ENCODE peak calls at places on chromosomes 6 and 20, in six cellular contexts. J, W, I, R, B and G are unnamed samples.

GRCh38 chr6:101401792-101402617 is 8.5 kb downstream of the GRIK2 start:
- DNase-seq in J (no peak), W (no peak), I (no peak), R (peak), B (peak), G (no peak)

GRCh38 chr6:106908386-106908840 is 66.1 kb downstream of the CD24 start:
- DNase-seq in J (peak), W (no peak), I (no peak), R (peak), B (no peak), G (peak)

GRCh38 chr20:31908016-31908415 is 37.6 kb downstream of the TTLL9 start:
- DNase-seq in J (no peak), W (no peak), I (no peak), R (no peak), B (no peak), G (no peak)

GRCh38 chr20:46582648-46583047 is 32.2 kb upstream of the OCSTAMP start:
- DNase-seq in J (no peak), W (no peak), I (no peak), R (no peak), B (no peak), G (no peak)

GRCh38 chr6:111154981-111155380 is 67.7 kb downstream of the SLC16A10 start:
- DNase-seq in J (peak), W (no peak), I (no peak), R (no peak), B (no peak), G (peak)

GRCh38 chr20:18133962-18134361 is 3.7 kb upstream of the KAT14 start:
- DNase-seq in J (no peak), W (no peak), I (peak), R (no peak), B (no peak), G (peak)

GRCh38 chr20:64246616-64247311 is 8.8 kb upstream of the PCMTD2 start:
- DNase-seq in J (no peak), W (no peak), I (peak), R (no peak), B (no peak), G (no peak)

GRCh38 chr20:2692886-2693285 is 306 bp downstream of the EBF4 start:
- DNase-seq in J (no peak), W (no peak), I (no peak), R (no peak), B (peak), G (no peak)

GRCh38 chr6:39365281-39366074 is 43.0 kb upstream of the KCNK16 start:
- DNase-seq in J (peak), W (no peak), I (no peak), R (peak), B (no peak), G (peak)

GRCh38 chr20:39676857-39677351 is 714.8 kb downstream of the DHX35 start:
- DNase-seq in J (peak), W (no peak), I (no peak), R (peak), B (no peak), G (peak)

GRCh38 chr6:100472674-100473073 is 8.0 kb upstream of the SIM1 start:
- DNase-seq in J (peak), W (no peak), I (no peak), R (peak), B (no peak), G (peak)

GRCh38 chr6:26187981-26188635 is 100.9 kb downstream of the HFE start:
- DNase-seq in J (peak), W (no peak), I (no peak), R (peak), B (no peak), G (peak)

GRCh38 chr6:21612067-21612745 is 18.7 kb downstream of the SOX4 start:
- DNase-seq in J (no peak), W (no peak), I (no peak), R (no peak), B (no peak), G (no peak)

GRCh38 chr6:34143884-34144580 is 1.9 kb downstream of the GRM4 start:
- DNase-seq in J (no peak), W (no peak), I (no peak), R (peak), B (peak), G (no peak)

GRCh38 chr6:147738516-147739187 is 230.2 kb downstream of the SAMD5 start:
- DNase-seq in J (peak), W (no peak), I (no peak), R (no peak), B (no peak), G (no peak)

GRCh38 chr20:7851031-7851490 is 89.2 kb downstream of the HAO1 start:
- DNase-seq in J (peak), W (no peak), I (no peak), R (peak), B (no peak), G (peak)

GRCh38 chr20:58467572-58468330 is 47.4 kb downstream of the APCDD1L start:
- DNase-seq in J (no peak), W (no peak), I (no peak), R (no peak), B (no peak), G (no peak)

GRCh38 chr6:28758046-28758817 is 165.6 kb downstream of the TRIM27 start:
- DNase-seq in J (peak), W (no peak), I (no peak), R (peak), B (no peak), G (peak)